ENCODE peak calls at places on chromosome 13, in six cellular contexts. J, Z, P, U, C and G are unnamed samples. For H3K4me1, the result is how much of the 10 kb centered on the place peaks cover.

GRCh38 chr13:98396071-98396710 is 180.7 kb downstream of the STK24 start:
- DNase-seq in C (no peak), J (no peak), P (no peak), Z (no peak), U (no peak), G (no peak)

GRCh38 chr13:108834193-108834592 is 204.8 kb downstream of the MYO16 start:
- DNase-seq in P (no peak), J (no peak), U (no peak), C (no peak), Z (no peak), G (no peak)

GRCh38 chr13:91154553-91154952 is 192.9 kb upstream of the MIR17HG start:
- DNase-seq in J (no peak), P (no peak), U (no peak), C (no peak), Z (no peak), G (no peak)

GRCh38 chr13:44243198-44243852 is 130.3 kb upstream of the SERP2 start:
- DNase-seq in U (peak), Z (peak), C (peak), J (no peak), P (no peak), G (no peak)

GRCh38 chr13:54394908-54395307 is 1366.3 kb downstream of the OLFM4 start:
- DNase-seq in U (no peak), J (no peak), P (no peak), C (no peak), Z (no peak), G (no peak)

GRCh38 chr13:48126944-48127814 is 32.3 kb upstream of the MED4 start:
- DNase-seq in J (peak), U (peak), Z (peak), C (peak), P (peak), G (peak)

GRCh38 chr13:74771964-74772363 is 637.8 kb upstream of the KLF12 start:
- DNase-seq in P (no peak), C (no peak), U (no peak), Z (no peak), J (no peak), G (no peak)

GRCh38 chr13:59043016-59043415 is 1120.7 kb downstream of the DIAPH3 start:
- DNase-seq in J (no peak), Z (peak), P (no peak), U (no peak), C (no peak), G (no peak)

GRCh38 chr13:93249259-93249917 is 22.8 kb downstream of the GPC6 start:
- DNase-seq in P (no peak), J (no peak), C (no peak), Z (peak), U (no peak), G (no peak)

GRCh38 chr13:62781866-62782265 is 1366.2 kb upstream of the PCDH20 start:
- DNase-seq in C (no peak), U (no peak), Z (no peak), P (no peak), J (no peak), G (no peak)

GRCh38 chr13:34308725-34309124 is 490.8 kb downstream of the RFC3 start:
- DNase-seq in J (no peak), P (no peak), U (no peak), Z (no peak), C (no peak), G (no peak)

GRCh38 chr13:98313023-98313937 is 136.2 kb upstream of the RNF113B start:
- DNase-seq in J (no peak), P (no peak), C (no peak), Z (no peak), U (no peak), G (no peak)

GRCh38 chr13:108227651-108228272 is 9.6 kb downstream of the ABHD13 start:
- DNase-seq in P (no peak), U (peak), J (peak), C (peak), Z (peak), G (no peak)

GRCh38 chr13:77457989-77458388 is 77.5 kb upstream of the SCEL start:
- DNase-seq in C (no peak), Z (no peak), J (no peak), U (no peak), P (no peak), G (no peak)

GRCh38 chr13:66405908-66406802 is 824.0 kb downstream of the PCDH9 start:
- DNase-seq in Z (no peak), P (no peak), J (no peak), C (no peak), U (no peak), G (no peak)

GRCh38 chr13:67119481-67119883 is 110.7 kb downstream of the PCDH9 start:
- DNase-seq in U (no peak), P (no peak), C (no peak), Z (no peak), J (no peak), G (no peak)

GRCh38 chr13:77113496-77113895 is 86.5 kb upstream of the FBXL3 start:
- DNase-seq in U (no peak), C (no peak), P (no peak), J (no peak), Z (no peak), G (no peak)

GRCh38 chr13:40640845-40641458 is 25.5 kb downstream of the FOXO1 start:
- DNase-seq in J (no peak), C (no peak), Z (no peak), U (no peak), P (no peak), G (no peak)
- H3K27ac ChIP-seq in J (peak), C (no peak), Z (no peak), U (no peak), P (no peak), G (no peak)

DNA sequence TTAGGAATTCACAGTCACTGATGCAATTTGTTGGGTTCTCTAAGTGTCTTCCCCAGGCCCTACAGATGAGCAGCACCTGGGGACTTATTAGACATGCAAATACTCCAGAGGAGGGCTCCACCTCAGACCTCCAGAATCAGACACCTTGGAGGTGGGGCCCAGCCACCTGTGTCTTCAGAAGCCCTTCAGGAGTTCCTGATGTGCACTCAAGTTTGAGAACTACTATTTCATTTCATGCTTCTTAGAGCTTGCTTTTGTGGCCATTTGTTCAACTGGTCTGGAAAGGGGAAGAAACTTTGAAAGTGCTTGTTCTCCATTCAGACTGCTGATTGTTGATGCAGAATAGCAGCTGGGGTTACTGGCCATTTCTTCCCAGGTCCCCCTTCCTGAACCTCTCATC is 472.0 kb downstream of the COG6 start:
- DNase-seq in Z (no peak), P (no peak), C (no peak), U (no peak), J (no peak), G (no peak)
- H3K4me1 ChIP-seq in Z (under half), P (under half), C (under half), U (under half), J (under half), G (under half)

GRCh38 chr13:32427852-32428580 is at the start of gene N4BP2L1:
- DNase-seq in J (peak), U (peak), Z (peak), C (peak), P (peak), G (peak)
- H3K27ac ChIP-seq in J (peak), U (peak), Z (peak), C (no peak), P (peak), G (peak)

DNA sequence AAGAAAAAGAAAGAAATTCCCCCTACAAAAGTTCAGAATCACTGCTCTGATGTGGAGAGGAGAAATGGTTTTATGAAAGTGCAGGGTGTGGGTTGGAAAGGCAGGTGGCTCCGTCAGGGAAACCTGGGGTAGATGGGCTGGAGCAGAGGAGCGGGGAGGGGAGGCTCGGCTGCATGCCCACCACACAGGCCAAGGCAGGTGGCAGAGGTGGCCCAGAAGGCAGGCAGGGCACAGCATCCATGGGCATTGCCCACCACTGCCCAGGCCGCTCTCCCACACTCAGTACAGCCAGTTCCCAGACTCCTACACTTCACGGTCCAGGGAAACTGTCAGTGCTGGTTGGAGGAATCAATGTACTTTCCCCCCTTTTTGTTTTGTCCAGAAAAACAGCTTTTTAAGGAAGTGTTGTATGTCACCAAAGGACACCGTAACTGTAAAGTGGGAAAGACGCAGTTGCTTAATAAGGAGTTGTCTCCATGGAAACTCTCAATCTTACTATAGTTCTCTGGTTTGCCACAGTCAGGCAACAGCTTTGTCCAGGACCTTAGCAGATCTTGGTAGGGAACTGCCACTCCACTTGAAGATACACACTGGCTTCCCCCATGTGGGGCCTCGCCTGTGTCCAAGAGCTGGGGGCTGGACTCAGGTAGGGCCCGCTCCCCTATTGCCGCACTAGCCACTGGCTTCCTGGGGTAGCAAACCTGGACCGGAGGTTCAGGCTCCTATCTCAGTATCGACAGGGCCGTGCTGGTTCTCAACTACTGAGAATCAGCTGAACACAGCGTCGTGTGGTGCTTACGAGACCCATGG is 82.9 kb downstream of the RAB20 start:
- DNase-seq in C (no peak), J (no peak), Z (no peak), P (no peak), U (no peak), G (no peak)
- H3K4me1 ChIP-seq in C (under half), J (under half), Z (under half), P (under half), U (under half), G (under half)